ENCODE peak calls at places on chromosomes 11 and 22, in eight cellular contexts. P is frontal cortex, T is iris pigment epithelial cell, E is GM18507, I is thoracic aorta, C is HL-60, R is heart left ventricle, Z is GM10248. G is an unnamed sample.

GRCh38 chr11:17553249-17553546 is 6.1 kb downstream of the OTOG start:
- DNase-seq in P (no peak), T (no peak), E (no peak), I (no peak), C (no peak), R (no peak), Z (no peak), G (no peak)

GRCh38 chr22:38943181-38943580 is 14.2 kb upstream of the APOBEC3A start:
- DNase-seq in P (no peak), T (no peak), E (no peak), I (no peak), C (no peak), R (no peak), Z (no peak), G (no peak)

GRCh38 chr11:64723117-64723906 is at the start of gene NRXN2:
- DNase-seq in P (peak; percentile 99), T (peak; percentile 82), E (peak; percentile 92), I (peak; percentile 35), C (peak; percentile 67), R (peak; percentile 88), Z (peak; percentile 96), G (peak; percentile 99)

GRCh38 chr22:23094695-23095466 is 24.6 kb downstream of the GNAZ start:
- DNase-seq in P (no peak), T (no peak), E (no peak), I (no peak), C (no peak), R (no peak), Z (no peak), G (no peak)

GRCh38 chr11:82229346-82229745 is 504.3 kb downstream of the FAM181B start:
- DNase-seq in P (no peak), T (peak; percentile 2), E (no peak), I (no peak), C (no peak), R (no peak), Z (peak; percentile 3), G (no peak)

GRCh38 chr22:38079804-38080203 is 4.2 kb downstream of the SLC16A8 start:
- DNase-seq in P (no peak), T (no peak), E (no peak), I (no peak), C (no peak), R (peak; percentile 12), Z (no peak), G (no peak)

GRCh38 chr11:46617451-46618314 is at the start of gene ATG13:
- DNase-seq in P (peak; percentile 76), T (peak; percentile 82), E (peak; percentile 68), I (peak; percentile 34), C (peak; percentile 68), R (peak; percentile 73), Z (peak; percentile 86), G (peak; percentile 60)

GRCh38 chr22:29359469-29359868 is 28.9 kb downstream of the AP1B1 start:
- DNase-seq in P (peak; percentile 71), T (peak; percentile 65), E (no peak), I (no peak), C (no peak), R (peak; percentile 69), Z (no peak), G (no peak)

GRCh38 chr11:85844439-85845051 is 10.6 kb upstream of the CCDC83 start:
- DNase-seq in P (no peak), T (peak; percentile 65), E (no peak), I (no peak), C (no peak), R (no peak), Z (no peak), G (no peak)

GRCh38 chr22:36218648-36219047 is 17.0 kb upstream of the APOL4 start:
- DNase-seq in P (no peak), T (no peak), E (no peak), I (no peak), C (no peak), R (no peak), Z (no peak), G (no peak)

GRCh38 chr22:45889539-45890350 is 87.2 kb downstream of the WNT7B start:
- DNase-seq in P (peak; percentile 66), T (peak; percentile 36), E (no peak), I (no peak), C (no peak), R (peak; percentile 22), Z (no peak), G (no peak)

GRCh38 chr11:13826505-13827278 is 135.8 kb upstream of the SPON1 start:
- DNase-seq in P (no peak), T (no peak), E (no peak), I (no peak), C (no peak), R (no peak), Z (no peak), G (no peak)

GRCh38 chr11:9573775-9574555 is 495 bp downstream of the WEE1 start:
- DNase-seq in P (peak; percentile 35), T (no peak), E (no peak), I (no peak), C (no peak), R (peak; percentile 35), Z (peak; percentile 33), G (no peak)

GRCh38 chr11:56885182-56885581 is 103.5 kb upstream of the OR5AK2 start:
- DNase-seq in P (no peak), T (no peak), E (no peak), I (no peak), C (no peak), R (no peak), Z (no peak), G (no peak)

GRCh38 chr22:23553438-23553837 is 26.7 kb downstream of the IGLL1 start:
- DNase-seq in P (no peak), T (no peak), E (no peak), I (no peak), C (no peak), R (no peak), Z (no peak), G (no peak)

GRCh38 chr11:84261707-84262106 is 975.5 kb upstream of the CCDC90B start:
- DNase-seq in P (no peak), T (peak; percentile 9), E (no peak), I (no peak), C (no peak), R (no peak), Z (no peak), G (no peak)

GRCh38 chr11:116582621-116583020 is 190.2 kb downstream of the BUD13 start:
- DNase-seq in P (no peak), T (no peak), E (no peak), I (no peak), C (no peak), R (no peak), Z (no peak), G (no peak)

GRCh38 chr11:18772211-18772610 is 19.4 kb downstream of the PTPN5 start:
- DNase-seq in P (no peak), T (no peak), E (no peak), I (no peak), C (no peak), R (no peak), Z (no peak), G (no peak)

GRCh38 chr11:44979536-44980399 is 29.1 kb upstream of the TP53I11 start:
- DNase-seq in P (no peak), T (no peak), E (no peak), I (no peak), C (no peak), R (peak; percentile 64), Z (no peak), G (no peak)

GRCh38 chr11:107661656-107662055 is 50.2 kb downstream of the SLN start:
- DNase-seq in P (no peak), T (no peak), E (no peak), I (no peak), C (no peak), R (no peak), Z (no peak), G (no peak)

G was measured in GM12891.